ENCODE peak calls at places on chromosomes 5 and 9, in nine cellular contexts. G is ELF-1; S is activated T-cell treated with anti-CD3 and anti-CD28 coated beads, Interleukin-2, amount 50 U/mL, for 24 hours; M is stimulated activated CD8-positive, alpha-beta memory T cell treated with anti-CD3 and anti-CD28 coated beads, Interleukin-4, amount 100 ng/mL, for 1 hour; K is uterus; I is naive thymus-derived CD8-positive, alpha-beta T cell; F is psoas muscle; O is HAP-1; T is T-helper 1 cell. N is an unnamed sample.

GRCh38 chr5:96048763-96049162 is 87.1 kb upstream of the ELL2 start:
- DNase-seq in G (peak), F (no peak), O (peak), T (no peak), M (no peak), K (no peak), S (no peak), I (no peak), N (no peak)

GRCh38 chr5:143713331-143714032 is 98.5 kb upstream of the HMHB1 start:
- DNase-seq in I (no peak), K (no peak), F (no peak), S (no peak), M (no peak), T (no peak), G (no peak), O (no peak), N (no peak)

GRCh38 chr9:110583237-110583636 is 3.7 kb upstream of the SVEP1 start:
- DNase-seq in M (no peak), O (no peak), F (no peak), I (no peak), T (no peak), S (no peak), G (no peak), K (no peak), N (no peak)

GRCh38 chr5:153676821-153677220 is 186.4 kb downstream of the GRIA1 start:
- DNase-seq in F (no peak), K (no peak), I (no peak), S (no peak), O (no peak), M (no peak), G (no peak), T (no peak), N (no peak)

GRCh38 chr5:120734033-120734432 is 269.9 kb downstream of the PRR16 start:
- DNase-seq in F (no peak), S (no peak), I (no peak), G (peak), K (no peak), M (no peak), T (no peak), O (no peak), N (peak)

GRCh38 chr5:146426853-146427618 is 20.1 kb upstream of the TCERG1 start:
- DNase-seq in M (no peak), F (no peak), O (no peak), I (no peak), K (no peak), T (peak), G (no peak), S (no peak), N (peak)

GRCh38 chr5:118548761-118549160 is 439.6 kb downstream of the DTWD2 start:
- DNase-seq in T (no peak), K (no peak), I (no peak), S (no peak), G (no peak), O (no peak), M (no peak), F (no peak), N (no peak)

GRCh38 chr9:112332977-112333638 is at the start of gene PTBP3:
- DNase-seq in T (peak), O (peak), I (peak), M (peak), S (peak), G (peak), K (peak), F (peak), N (peak)

GRCh38 chr9:112789493-112789892 is 38.9 kb downstream of the SNX30 start:
- DNase-seq in I (no peak), S (no peak), O (no peak), G (no peak), M (no peak), T (no peak), F (no peak), K (no peak), N (no peak)

GRCh38 chr5:31378838-31379237 is 153.1 kb downstream of the DROSHA start:
- DNase-seq in O (no peak), S (no peak), F (no peak), I (no peak), T (no peak), K (no peak), M (no peak), G (no peak), N (no peak)

GRCh38 chr9:89278997-89279739 is 31.8 kb upstream of the CKS2 start:
- DNase-seq in I (no peak), T (peak), O (peak), K (peak), G (peak), F (no peak), S (no peak), M (no peak), N (peak)

GRCh38 chr9:22037954-22038690 is 29.0 kb upstream of the CDKN2B start:
- DNase-seq in G (no peak), I (no peak), S (no peak), M (no peak), F (no peak), O (no peak), K (no peak), T (peak), N (no peak)

GRCh38 chr5:83011990-83012389 is 65.2 kb downstream of the TMEM167A start:
- DNase-seq in I (no peak), G (no peak), K (no peak), M (no peak), F (no peak), O (no peak), T (no peak), S (no peak), N (no peak)

GRCh38 chr9:92242115-92242778 is 51.2 kb downstream of the IARS1 start:
- DNase-seq in M (no peak), I (no peak), S (no peak), G (peak), O (no peak), F (no peak), T (no peak), K (peak), N (no peak)

GRCh38 chr5:54872810-54873209 is 112.6 kb downstream of the ESM1 start:
- DNase-seq in F (no peak), G (no peak), M (no peak), K (no peak), O (no peak), S (no peak), T (no peak), I (no peak), N (no peak)

GRCh38 chr5:57735754-57736153 is 253.1 kb upstream of the ACTBL2 start:
- DNase-seq in F (no peak), G (no peak), I (no peak), O (no peak), M (no peak), S (no peak), K (no peak), T (no peak), N (no peak)

GRCh38 chr5:134540747-134541733 is 15.6 kb downstream of the JADE2 start:
- DNase-seq in F (no peak), S (no peak), M (no peak), G (no peak), K (no peak), O (no peak), I (no peak), T (no peak), N (no peak)

N was measured in cerebellum.